ENCODE peak calls at places on chromosomes 2 and 18, in six cellular contexts. X, D, Y, S, Z and B are unnamed samples.

GRCh38 chr2:144389151-144389929 is 130.6 kb downstream of the ZEB2 start:
- DNase-seq in X (no peak), D (peak; percentile 37), Y (no peak), S (no peak), Z (no peak), B (no peak)

GRCh38 chr2:135174802-135175093 is 122.7 kb downstream of the RAB3GAP1 start:
- DNase-seq in X (no peak), D (no peak), Y (no peak), S (no peak), Z (no peak), B (no peak)

GRCh38 chr2:28277466-28277865 is 115.2 kb upstream of the FOSL2 start:
- DNase-seq in X (no peak), D (no peak), Y (no peak), S (no peak), Z (no peak), B (no peak)

GRCh38 chr18:24506175-24506574 is 45.7 kb downstream of the HRH4 start:
- DNase-seq in X (no peak), D (no peak), Y (no peak), S (no peak), Z (no peak), B (no peak)

GRCh38 chr2:33068261-33068660 is 121.5 kb downstream of the LTBP1 start:
- DNase-seq in X (no peak), D (no peak), Y (peak; percentile 89), S (no peak), Z (peak; percentile 45), B (no peak)

GRCh38 chr18:56910237-56910636 is 236.7 kb upstream of the BOD1L2 start:
- DNase-seq in X (no peak), D (no peak), Y (no peak), S (no peak), Z (no peak), B (no peak)

GRCh38 chr2:182587831-182588230 is 128.2 kb upstream of the DNAJC10 start:
- DNase-seq in X (no peak), D (no peak), Y (peak; percentile 91), S (no peak), Z (peak; percentile 82), B (no peak)

GRCh38 chr2:9558948-9559381 is 3.3 kb upstream of the ADAM17 start:
- DNase-seq in X (no peak), D (no peak), Y (peak; percentile 91), S (peak; percentile 27), Z (peak; percentile 84), B (peak; percentile 32)

GRCh38 chr18:32326450-32327309 is 136.8 kb downstream of the MEP1B start:
- DNase-seq in X (no peak), D (no peak), Y (peak; percentile 40), S (no peak), Z (no peak), B (no peak)

GRCh38 chr2:102975996-102976636 is 214.3 kb downstream of the TMEM182 start:
- DNase-seq in X (no peak), D (peak; percentile 24), Y (peak; percentile 8), S (no peak), Z (no peak), B (no peak)

GRCh38 chr2:114724513-114724912 is 282.1 kb downstream of the DPP10 start:
- DNase-seq in X (no peak), D (no peak), Y (no peak), S (no peak), Z (no peak), B (no peak)

GRCh38 chr18:77208969-77209368 is 40.7 kb upstream of the GALR1 start:
- DNase-seq in X (peak; percentile 47), D (no peak), Y (peak; percentile 84), S (no peak), Z (no peak), B (peak; percentile 74)

GRCh38 chr2:16099326-16099725 is 159.0 kb downstream of the MYCN start:
- DNase-seq in X (no peak), D (no peak), Y (no peak), S (no peak), Z (no peak), B (no peak)
- TF ChIP-seq CTCF in X (no peak), D (no peak), Y (no peak), S (no peak), Z (no peak), B (no peak)

GRCh38 chr2:146821836-146822316 is 1023.0 kb upstream of the ACVR2A start:
- DNase-seq in X (no peak), D (no peak), Y (peak; percentile 90), S (no peak), Z (no peak), B (no peak)
- TF ChIP-seq CTCF in X (no peak), D (no peak), Y (peak; percentile 54), S (no peak), Z (peak; percentile 8), B (no peak)

DNA sequence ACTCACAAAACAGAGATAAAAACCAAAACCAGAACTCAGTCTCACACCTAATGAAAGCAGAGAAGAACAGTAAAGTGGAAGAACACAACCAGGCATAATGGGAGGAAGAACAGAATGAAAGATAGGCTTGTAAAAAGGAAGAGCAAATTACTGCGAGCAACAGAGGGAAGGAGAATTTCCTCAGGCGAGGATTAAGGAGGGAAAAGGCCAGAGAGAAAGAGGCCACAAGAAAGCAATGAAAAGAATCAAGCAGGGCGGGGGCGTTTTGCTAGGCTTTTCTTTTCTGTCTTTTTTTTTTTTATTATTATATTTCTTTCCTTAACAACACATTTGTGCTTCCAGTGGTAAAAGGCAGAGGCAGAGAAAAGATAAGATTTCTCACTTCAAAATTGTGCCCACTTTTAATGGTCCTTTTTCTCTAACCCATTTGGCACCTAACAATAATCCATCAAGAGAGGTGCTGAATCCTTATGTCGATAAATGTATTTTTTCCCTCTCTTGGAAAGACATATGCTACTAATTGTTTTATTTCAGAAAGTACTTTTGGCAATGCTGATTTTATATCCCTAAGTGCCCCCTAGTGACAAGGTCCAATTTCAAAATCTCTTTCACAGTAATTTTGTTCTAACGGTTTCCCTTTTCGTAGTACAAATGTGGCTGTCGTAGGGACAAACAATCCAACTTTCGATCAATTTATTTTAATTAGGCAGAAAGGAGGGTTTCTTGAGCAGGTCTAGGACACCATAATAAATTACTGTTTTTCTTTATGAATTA is 138.7 kb upstream of the AQP4 start:
- DNase-seq in X (no peak), D (no peak), Y (peak; percentile 28), S (no peak), Z (no peak), B (no peak)
- TF ChIP-seq CTCF in X (peak; percentile 38), D (no peak), Y (peak; percentile 34), S (peak; percentile 11), Z (no peak), B (peak; percentile 20)

GRCh38 chr2:207141381-207141780 is 24.4 kb downstream of the KLF7 start:
- DNase-seq in X (no peak), D (no peak), Y (no peak), S (no peak), Z (no peak), B (no peak)

GRCh38 chr2:207144191-207144795 is 21.5 kb downstream of the KLF7 start:
- DNase-seq in X (no peak), D (no peak), Y (no peak), S (no peak), Z (no peak), B (no peak)

GRCh38 chr2:207143131-207143473 is 22.6 kb downstream of the KLF7 start:
- DNase-seq in X (no peak), D (no peak), Y (no peak), S (no peak), Z (no peak), B (no peak)

GRCh38 chr2:207143474-207144190 is 22.1 kb downstream of the KLF7 start:
- DNase-seq in X (no peak), D (peak; percentile 52), Y (peak; percentile 73), S (peak; percentile 72), Z (no peak), B (no peak)

DNA sequence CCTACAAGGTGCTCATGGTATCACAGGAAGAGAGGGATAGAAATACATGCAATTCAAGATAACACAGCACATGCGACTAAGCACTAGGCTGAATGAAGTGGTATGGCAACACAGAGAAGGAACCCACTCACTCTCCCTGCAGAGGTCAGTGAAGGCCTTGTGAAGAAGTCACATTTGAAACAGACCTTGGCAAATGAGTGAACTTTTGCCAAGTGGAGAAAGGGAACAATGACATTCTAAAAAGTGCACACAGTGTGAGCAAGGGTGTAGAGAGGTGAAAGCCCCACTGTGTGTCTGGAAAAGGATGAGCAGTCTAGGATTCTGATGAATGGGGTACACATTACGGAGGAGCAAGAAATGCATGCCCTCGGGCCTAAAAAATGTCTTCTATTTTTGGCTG is 23.3 kb downstream of the KLF7 start:
- DNase-seq in X (no peak), D (no peak), Y (no peak), S (no peak), Z (no peak), B (no peak)
- TF ChIP-seq CTCF in X (no peak), D (no peak), Y (no peak), S (no peak), Z (no peak), B (peak; percentile 3)

GRCh38 chr18:28177828-28178635 is 1.1 kb upstream of the CDH2 start:
- DNase-seq in X (no peak), D (no peak), Y (peak; percentile 53), S (peak; percentile 20), Z (no peak), B (peak; percentile 40)
- TF ChIP-seq CTCF in X (no peak), D (no peak), Y (no peak), S (no peak), Z (peak; percentile 6), B (no peak)

DNA sequence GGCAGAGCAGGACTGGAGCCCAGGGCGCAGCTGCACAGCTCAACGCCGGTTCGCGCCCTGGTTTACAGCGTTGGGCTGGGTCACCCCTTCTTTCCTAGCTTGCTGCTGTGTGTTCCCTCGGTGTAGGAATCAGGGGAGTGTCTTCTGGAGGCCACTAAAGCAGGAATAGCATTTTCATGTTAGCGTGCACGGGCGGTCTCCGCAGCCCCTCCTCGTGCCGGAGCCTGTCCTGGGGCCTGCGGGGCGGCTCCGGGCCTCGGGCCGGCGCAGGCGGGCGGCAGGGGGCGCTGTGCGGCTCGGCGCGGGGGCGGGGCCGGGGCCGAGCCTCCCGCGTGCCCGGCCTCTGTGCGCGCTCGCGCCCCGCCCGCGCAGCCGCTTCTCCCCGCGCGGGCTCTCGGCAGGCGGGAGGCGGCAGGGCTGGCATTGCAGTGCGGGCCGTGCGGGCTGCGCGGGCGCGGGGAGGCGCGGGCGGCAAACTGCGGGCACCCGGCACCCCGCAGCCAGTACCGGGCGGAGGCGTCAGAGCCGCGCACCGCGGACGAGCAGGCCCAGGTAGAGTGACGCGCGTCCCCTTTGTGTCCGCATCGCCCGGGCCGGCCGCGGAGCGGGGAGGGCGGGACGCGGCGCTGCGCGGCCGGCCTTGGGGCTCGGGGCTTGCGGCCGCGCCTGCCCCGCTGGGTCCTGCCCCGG is at the start of gene RNF144A:
- DNase-seq in X (no peak), D (peak; percentile 57), Y (peak; percentile 44), S (peak; percentile 74), Z (no peak), B (peak; percentile 93)
- TF ChIP-seq CTCF in X (peak; percentile 46), D (no peak), Y (no peak), S (peak; percentile 61), Z (peak; percentile 29), B (peak; percentile 77)

DNA sequence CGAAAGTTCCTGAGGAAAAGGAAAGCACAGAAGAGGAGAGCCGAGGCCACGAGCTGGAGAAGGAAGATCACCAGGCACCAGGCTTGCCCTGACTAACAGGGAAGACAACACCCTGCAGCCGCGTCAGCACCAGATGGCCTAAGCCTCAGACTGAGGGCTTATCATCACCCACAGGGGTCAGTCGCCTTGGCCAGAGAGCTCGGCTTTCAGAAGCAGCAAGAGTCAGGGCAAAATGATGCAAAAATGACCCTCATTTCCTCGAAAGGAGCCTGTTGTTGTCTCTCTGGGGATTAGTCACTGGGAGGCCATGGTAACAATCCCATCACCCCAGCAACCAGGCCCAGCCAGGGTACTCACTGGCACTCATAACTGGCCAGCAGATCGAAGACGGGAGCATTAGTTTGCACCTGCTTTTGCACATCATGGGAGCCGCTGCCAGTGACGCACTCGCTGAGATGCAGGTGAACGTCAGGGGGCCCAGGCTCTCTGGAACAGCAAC is 42.7 kb upstream of the ZFP36L2 start:
- DNase-seq in X (no peak), D (peak; percentile 53), Y (peak; percentile 100), S (peak; percentile 78), Z (peak; percentile 92), B (no peak)
- TF ChIP-seq CTCF in X (no peak), D (no peak), Y (peak; percentile 32), S (no peak), Z (peak; percentile 30), B (no peak)